ENCODE peak calls at places on chromosomes 6 and 20, in ten cellular contexts. One of them, this sample, is unnamed.
A peak's percentile ranks its signal among the peaks of the same experiment; 100 is the strongest.

GRCh38 chr20:54047741-54048140 is 22.7 kb downstream of the BCAS1 start:
- DNase-seq in stimulated activated CD4-positive, alpha-beta T cell treated with anti-CD3 and anti-CD28 coated beads, Interleukin-12 subunit alpha, Interleukin-12 subunit beta, amount 100 ng/mL, for 4 hours: no peak
- DNase-seq in HT1080: no peak
- DNase-seq in tibial artery: no peak
- DNase-seq in Calu3: no peak
- DNase-seq in left colon: no peak
- DNase-seq in fibroblast of villous mesenchyme: no peak
- DNase-seq in epithelial cell of esophagus: no peak
- DNase-seq in adrenal gland: no peak
- DNase-seq in breast epithelium: no peak
- DNase-seq in this sample: no peak

GRCh38 chr6:109076421-109076820 is 18.2 kb downstream of the SESN1 start:
- DNase-seq in Calu3: no peak
- DNase-seq in left colon: no peak
- DNase-seq in stimulated activated CD4-positive, alpha-beta T cell treated with anti-CD3 and anti-CD28 coated beads, Interleukin-12 subunit alpha, Interleukin-12 subunit beta, amount 100 ng/mL, for 4 hours: no peak
- DNase-seq in fibroblast of villous mesenchyme: no peak
- DNase-seq in tibial artery: no peak
- DNase-seq in HT1080: no peak
- DNase-seq in breast epithelium: no peak
- DNase-seq in epithelial cell of esophagus: peak; percentile 19
- DNase-seq in adrenal gland: no peak
- DNase-seq in this sample: no peak

GRCh38 chr6:37724530-37725220 is 27.0 kb upstream of the MDGA1 start:
- DNase-seq in epithelial cell of esophagus: no peak
- DNase-seq in tibial artery: no peak
- DNase-seq in fibroblast of villous mesenchyme: no peak
- DNase-seq in HT1080: no peak
- DNase-seq in breast epithelium: no peak
- DNase-seq in left colon: no peak
- DNase-seq in stimulated activated CD4-positive, alpha-beta T cell treated with anti-CD3 and anti-CD28 coated beads, Interleukin-12 subunit alpha, Interleukin-12 subunit beta, amount 100 ng/mL, for 4 hours: no peak
- DNase-seq in adrenal gland: no peak
- DNase-seq in Calu3: no peak
- DNase-seq in this sample: no peak

GRCh38 chr6:132161283-132161682 is 210.1 kb upstream of the CCN2 start:
- DNase-seq in stimulated activated CD4-positive, alpha-beta T cell treated with anti-CD3 and anti-CD28 coated beads, Interleukin-12 subunit alpha, Interleukin-12 subunit beta, amount 100 ng/mL, for 4 hours: no peak
- DNase-seq in epithelial cell of esophagus: peak; percentile 58
- DNase-seq in left colon: no peak
- DNase-seq in fibroblast of villous mesenchyme: peak; percentile 62
- DNase-seq in Calu3: peak; percentile 49
- DNase-seq in tibial artery: no peak
- DNase-seq in adrenal gland: no peak
- DNase-seq in breast epithelium: no peak
- DNase-seq in HT1080: peak; percentile 64
- DNase-seq in this sample: peak; percentile 8

GRCh38 chr6:45044086-45044485 is 284.0 kb upstream of the RUNX2 start:
- DNase-seq in stimulated activated CD4-positive, alpha-beta T cell treated with anti-CD3 and anti-CD28 coated beads, Interleukin-12 subunit alpha, Interleukin-12 subunit beta, amount 100 ng/mL, for 4 hours: no peak
- DNase-seq in tibial artery: no peak
- DNase-seq in left colon: no peak
- DNase-seq in epithelial cell of esophagus: no peak
- DNase-seq in adrenal gland: no peak
- DNase-seq in Calu3: peak; percentile 39
- DNase-seq in HT1080: no peak
- DNase-seq in breast epithelium: no peak
- DNase-seq in fibroblast of villous mesenchyme: no peak
- DNase-seq in this sample: no peak

GRCh38 chr20:60054716-60055371 is 96.6 kb downstream of the CDH26 start:
- DNase-seq in tibial artery: no peak
- DNase-seq in epithelial cell of esophagus: no peak
- DNase-seq in left colon: no peak
- DNase-seq in fibroblast of villous mesenchyme: no peak
- DNase-seq in breast epithelium: no peak
- DNase-seq in HT1080: no peak
- DNase-seq in Calu3: no peak
- DNase-seq in stimulated activated CD4-positive, alpha-beta T cell treated with anti-CD3 and anti-CD28 coated beads, Interleukin-12 subunit alpha, Interleukin-12 subunit beta, amount 100 ng/mL, for 4 hours: no peak
- DNase-seq in adrenal gland: no peak
- DNase-seq in this sample: no peak

GRCh38 chr6:113634352-113635163 is 222.6 kb upstream of the MARCKS start:
- DNase-seq in left colon: no peak
- DNase-seq in epithelial cell of esophagus: peak; percentile 69
- DNase-seq in HT1080: peak; percentile 24
- DNase-seq in fibroblast of villous mesenchyme: peak; percentile 75
- DNase-seq in stimulated activated CD4-positive, alpha-beta T cell treated with anti-CD3 and anti-CD28 coated beads, Interleukin-12 subunit alpha, Interleukin-12 subunit beta, amount 100 ng/mL, for 4 hours: no peak
- DNase-seq in breast epithelium: no peak
- DNase-seq in tibial artery: no peak
- DNase-seq in Calu3: no peak
- DNase-seq in adrenal gland: no peak
- DNase-seq in this sample: no peak

GRCh38 chr20:34938466-34939163 is 17.0 kb downstream of the GSS start:
- DNase-seq in breast epithelium: no peak
- DNase-seq in fibroblast of villous mesenchyme: no peak
- DNase-seq in epithelial cell of esophagus: no peak
- DNase-seq in stimulated activated CD4-positive, alpha-beta T cell treated with anti-CD3 and anti-CD28 coated beads, Interleukin-12 subunit alpha, Interleukin-12 subunit beta, amount 100 ng/mL, for 4 hours: no peak
- DNase-seq in HT1080: no peak
- DNase-seq in left colon: peak; percentile 91
- DNase-seq in adrenal gland: peak; percentile 45
- DNase-seq in tibial artery: peak; percentile 62
- DNase-seq in Calu3: no peak
- DNase-seq in this sample: no peak

GRCh38 chr6:36823421-36824096 is 15.7 kb downstream of the CPNE5 start:
- DNase-seq in stimulated activated CD4-positive, alpha-beta T cell treated with anti-CD3 and anti-CD28 coated beads, Interleukin-12 subunit alpha, Interleukin-12 subunit beta, amount 100 ng/mL, for 4 hours: no peak
- DNase-seq in Calu3: no peak
- DNase-seq in epithelial cell of esophagus: no peak
- DNase-seq in breast epithelium: no peak
- DNase-seq in left colon: no peak
- DNase-seq in fibroblast of villous mesenchyme: no peak
- DNase-seq in tibial artery: no peak
- DNase-seq in adrenal gland: no peak
- DNase-seq in HT1080: no peak
- DNase-seq in this sample: no peak

GRCh38 chr6:139820191-139820590 is 445.7 kb upstream of the CITED2 start:
- DNase-seq in adrenal gland: peak; percentile 9
- DNase-seq in Calu3: no peak
- DNase-seq in tibial artery: no peak
- DNase-seq in left colon: no peak
- DNase-seq in HT1080: peak; percentile 59
- DNase-seq in fibroblast of villous mesenchyme: peak; percentile 80
- DNase-seq in breast epithelium: no peak
- DNase-seq in epithelial cell of esophagus: peak; percentile 9
- DNase-seq in stimulated activated CD4-positive, alpha-beta T cell treated with anti-CD3 and anti-CD28 coated beads, Interleukin-12 subunit alpha, Interleukin-12 subunit beta, amount 100 ng/mL, for 4 hours: no peak
- DNase-seq in this sample: peak; percentile 48

GRCh38 chr6:167122041-167122826 is 662 bp upstream of the CCR6 start:
- DNase-seq in left colon: no peak
- DNase-seq in stimulated activated CD4-positive, alpha-beta T cell treated with anti-CD3 and anti-CD28 coated beads, Interleukin-12 subunit alpha, Interleukin-12 subunit beta, amount 100 ng/mL, for 4 hours: no peak
- DNase-seq in breast epithelium: no peak
- DNase-seq in Calu3: no peak
- DNase-seq in epithelial cell of esophagus: no peak
- DNase-seq in HT1080: no peak
- DNase-seq in adrenal gland: no peak
- DNase-seq in fibroblast of villous mesenchyme: no peak
- DNase-seq in tibial artery: no peak
- DNase-seq in this sample: no peak

GRCh38 chr6:118509009-118509617 is 39.0 kb upstream of the PLN start:
- DNase-seq in left colon: no peak
- DNase-seq in Calu3: peak; percentile 34
- DNase-seq in fibroblast of villous mesenchyme: peak; percentile 41
- DNase-seq in adrenal gland: peak; percentile 49
- DNase-seq in stimulated activated CD4-positive, alpha-beta T cell treated with anti-CD3 and anti-CD28 coated beads, Interleukin-12 subunit alpha, Interleukin-12 subunit beta, amount 100 ng/mL, for 4 hours: no peak
- DNase-seq in epithelial cell of esophagus: peak; percentile 47
- DNase-seq in breast epithelium: no peak
- DNase-seq in tibial artery: no peak
- DNase-seq in HT1080: peak; percentile 20
- DNase-seq in this sample: peak; percentile 9

GRCh38 chr20:63064310-63064709 is 57.5 kb upstream of the BHLHE23 start:
- DNase-seq in epithelial cell of esophagus: no peak
- DNase-seq in HT1080: no peak
- DNase-seq in stimulated activated CD4-positive, alpha-beta T cell treated with anti-CD3 and anti-CD28 coated beads, Interleukin-12 subunit alpha, Interleukin-12 subunit beta, amount 100 ng/mL, for 4 hours: no peak
- DNase-seq in breast epithelium: peak; percentile 45
- DNase-seq in tibial artery: no peak
- DNase-seq in Calu3: peak; percentile 40
- DNase-seq in fibroblast of villous mesenchyme: no peak
- DNase-seq in adrenal gland: no peak
- DNase-seq in left colon: peak; percentile 25
- DNase-seq in this sample: no peak

GRCh38 chr6:10535198-10535597 is 14.0 kb downstream of the GCNT2 start:
- DNase-seq in epithelial cell of esophagus: no peak
- DNase-seq in breast epithelium: no peak
- DNase-seq in stimulated activated CD4-positive, alpha-beta T cell treated with anti-CD3 and anti-CD28 coated beads, Interleukin-12 subunit alpha, Interleukin-12 subunit beta, amount 100 ng/mL, for 4 hours: no peak
- DNase-seq in adrenal gland: no peak
- DNase-seq in Calu3: no peak
- DNase-seq in tibial artery: no peak
- DNase-seq in left colon: no peak
- DNase-seq in fibroblast of villous mesenchyme: no peak
- DNase-seq in HT1080: no peak
- DNase-seq in this sample: no peak

GRCh38 chr6:148972481-148972880 is 225.7 kb downstream of the UST start:
- DNase-seq in fibroblast of villous mesenchyme: no peak
- DNase-seq in HT1080: no peak
- DNase-seq in Calu3: peak; percentile 48
- DNase-seq in stimulated activated CD4-positive, alpha-beta T cell treated with anti-CD3 and anti-CD28 coated beads, Interleukin-12 subunit alpha, Interleukin-12 subunit beta, amount 100 ng/mL, for 4 hours: peak; percentile 28
- DNase-seq in adrenal gland: peak; percentile 68
- DNase-seq in left colon: peak; percentile 73
- DNase-seq in epithelial cell of esophagus: peak; percentile 87
- DNase-seq in breast epithelium: peak; percentile 56
- DNase-seq in tibial artery: no peak
- DNase-seq in this sample: no peak

GRCh38 chr6:149925253-149925973 is 2.5 kb upstream of the RAET1G start:
- DNase-seq in breast epithelium: no peak
- DNase-seq in adrenal gland: peak; percentile 29
- DNase-seq in epithelial cell of esophagus: no peak
- DNase-seq in Calu3: no peak
- DNase-seq in stimulated activated CD4-positive, alpha-beta T cell treated with anti-CD3 and anti-CD28 coated beads, Interleukin-12 subunit alpha, Interleukin-12 subunit beta, amount 100 ng/mL, for 4 hours: no peak
- DNase-seq in tibial artery: no peak
- DNase-seq in fibroblast of villous mesenchyme: peak; percentile 26
- DNase-seq in left colon: peak; percentile 49
- DNase-seq in HT1080: no peak
- DNase-seq in this sample: no peak

GRCh38 chr6:105879902-105880547 is 206.1 kb upstream of the PRDM1 start:
- DNase-seq in adrenal gland: peak; percentile 59
- DNase-seq in fibroblast of villous mesenchyme: no peak
- DNase-seq in breast epithelium: no peak
- DNase-seq in tibial artery: peak; percentile 46
- DNase-seq in left colon: peak; percentile 39
- DNase-seq in epithelial cell of esophagus: no peak
- DNase-seq in Calu3: no peak
- DNase-seq in stimulated activated CD4-positive, alpha-beta T cell treated with anti-CD3 and anti-CD28 coated beads, Interleukin-12 subunit alpha, Interleukin-12 subunit beta, amount 100 ng/mL, for 4 hours: peak; percentile 41
- DNase-seq in HT1080: no peak
- DNase-seq in this sample: no peak

GRCh38 chr6:44859901-44860410 is 468.2 kb upstream of the RUNX2 start:
- DNase-seq in Calu3: no peak
- DNase-seq in fibroblast of villous mesenchyme: peak; percentile 74
- DNase-seq in epithelial cell of esophagus: no peak
- DNase-seq in breast epithelium: no peak
- DNase-seq in tibial artery: no peak
- DNase-seq in HT1080: no peak
- DNase-seq in stimulated activated CD4-positive, alpha-beta T cell treated with anti-CD3 and anti-CD28 coated beads, Interleukin-12 subunit alpha, Interleukin-12 subunit beta, amount 100 ng/mL, for 4 hours: no peak
- DNase-seq in left colon: no peak
- DNase-seq in adrenal gland: no peak
- DNase-seq in this sample: no peak

GRCh38 chr6:5146396-5146795 is 61.3 kb downstream of the PPP1R3G start:
- DNase-seq in adrenal gland: no peak
- DNase-seq in Calu3: no peak
- DNase-seq in left colon: no peak
- DNase-seq in epithelial cell of esophagus: no peak
- DNase-seq in tibial artery: no peak
- DNase-seq in HT1080: no peak
- DNase-seq in stimulated activated CD4-positive, alpha-beta T cell treated with anti-CD3 and anti-CD28 coated beads, Interleukin-12 subunit alpha, Interleukin-12 subunit beta, amount 100 ng/mL, for 4 hours: no peak
- DNase-seq in breast epithelium: no peak
- DNase-seq in fibroblast of villous mesenchyme: no peak
- DNase-seq in this sample: no peak

GRCh38 chr20:57387945-57388351 is 3.2 kb upstream of the RBM38 start:
- DNase-seq in HT1080: no peak
- DNase-seq in breast epithelium: no peak
- DNase-seq in adrenal gland: no peak
- DNase-seq in fibroblast of villous mesenchyme: no peak
- DNase-seq in epithelial cell of esophagus: no peak
- DNase-seq in tibial artery: peak; percentile 16
- DNase-seq in Calu3: no peak
- DNase-seq in left colon: peak; percentile 24
- DNase-seq in stimulated activated CD4-positive, alpha-beta T cell treated with anti-CD3 and anti-CD28 coated beads, Interleukin-12 subunit alpha, Interleukin-12 subunit beta, amount 100 ng/mL, for 4 hours: no peak
- DNase-seq in this sample: no peak

GRCh38 chr6:56637640-56638039 is 5.0 kb downstream of the DST start:
- DNase-seq in left colon: no peak
- DNase-seq in fibroblast of villous mesenchyme: peak; percentile 81
- DNase-seq in HT1080: peak; percentile 58
- DNase-seq in adrenal gland: no peak
- DNase-seq in stimulated activated CD4-positive, alpha-beta T cell treated with anti-CD3 and anti-CD28 coated beads, Interleukin-12 subunit alpha, Interleukin-12 subunit beta, amount 100 ng/mL, for 4 hours: no peak
- DNase-seq in breast epithelium: no peak
- DNase-seq in Calu3: no peak
- DNase-seq in epithelial cell of esophagus: peak; percentile 74
- DNase-seq in tibial artery: no peak
- DNase-seq in this sample: peak; percentile 59

GRCh38 chr6:11598687-11599086 is 61.1 kb downstream of the TMEM170B start:
- DNase-seq in left colon: no peak
- DNase-seq in breast epithelium: no peak
- DNase-seq in epithelial cell of esophagus: no peak
- DNase-seq in stimulated activated CD4-positive, alpha-beta T cell treated with anti-CD3 and anti-CD28 coated beads, Interleukin-12 subunit alpha, Interleukin-12 subunit beta, amount 100 ng/mL, for 4 hours: no peak
- DNase-seq in Calu3: no peak
- DNase-seq in HT1080: no peak
- DNase-seq in adrenal gland: no peak
- DNase-seq in fibroblast of villous mesenchyme: no peak
- DNase-seq in tibial artery: no peak
- DNase-seq in this sample: no peak

GRCh38 chr6:44478591-44479254 is 91.2 kb downstream of the CDC5L start:
- DNase-seq in adrenal gland: no peak
- DNase-seq in Calu3: no peak
- DNase-seq in fibroblast of villous mesenchyme: no peak
- DNase-seq in breast epithelium: no peak
- DNase-seq in tibial artery: no peak
- DNase-seq in left colon: no peak
- DNase-seq in epithelial cell of esophagus: no peak
- DNase-seq in HT1080: no peak
- DNase-seq in stimulated activated CD4-positive, alpha-beta T cell treated with anti-CD3 and anti-CD28 coated beads, Interleukin-12 subunit alpha, Interleukin-12 subunit beta, amount 100 ng/mL, for 4 hours: no peak
- DNase-seq in this sample: no peak

GRCh38 chr6:66735106-66735890 is 1028.3 kb upstream of the EYS start:
- DNase-seq in left colon: no peak
- DNase-seq in HT1080: peak; percentile 57
- DNase-seq in Calu3: no peak
- DNase-seq in stimulated activated CD4-positive, alpha-beta T cell treated with anti-CD3 and anti-CD28 coated beads, Interleukin-12 subunit alpha, Interleukin-12 subunit beta, amount 100 ng/mL, for 4 hours: no peak
- DNase-seq in tibial artery: no peak
- DNase-seq in fibroblast of villous mesenchyme: peak; percentile 22
- DNase-seq in breast epithelium: no peak
- DNase-seq in adrenal gland: no peak
- DNase-seq in epithelial cell of esophagus: no peak
- DNase-seq in this sample: peak; percentile 17

GRCh38 chr6:142943746-142944125 is 1.2 kb downstream of the HIVEP2 start:
- DNase-seq in fibroblast of villous mesenchyme: peak; percentile 65
- DNase-seq in HT1080: peak; percentile 41
- DNase-seq in tibial artery: peak; percentile 21
- DNase-seq in epithelial cell of esophagus: peak; percentile 47
- DNase-seq in left colon: no peak
- DNase-seq in stimulated activated CD4-positive, alpha-beta T cell treated with anti-CD3 and anti-CD28 coated beads, Interleukin-12 subunit alpha, Interleukin-12 subunit beta, amount 100 ng/mL, for 4 hours: peak; percentile 32
- DNase-seq in breast epithelium: no peak
- DNase-seq in adrenal gland: no peak
- DNase-seq in Calu3: peak; percentile 2
- DNase-seq in this sample: no peak

GRCh38 chr6:551405-551804 is 105.5 kb downstream of the HUS1B start:
- DNase-seq in Calu3: no peak
- DNase-seq in HT1080: peak; percentile 37
- DNase-seq in fibroblast of villous mesenchyme: peak; percentile 45
- DNase-seq in breast epithelium: no peak
- DNase-seq in adrenal gland: no peak
- DNase-seq in epithelial cell of esophagus: peak; percentile 93
- DNase-seq in tibial artery: no peak
- DNase-seq in stimulated activated CD4-positive, alpha-beta T cell treated with anti-CD3 and anti-CD28 coated beads, Interleukin-12 subunit alpha, Interleukin-12 subunit beta, amount 100 ng/mL, for 4 hours: peak; percentile 29
- DNase-seq in left colon: no peak
- DNase-seq in this sample: peak; percentile 72

GRCh38 chr6:11393713-11394627 is 143.6 kb upstream of the TMEM170B start:
- DNase-seq in epithelial cell of esophagus: no peak
- DNase-seq in adrenal gland: no peak
- DNase-seq in Calu3: no peak
- DNase-seq in stimulated activated CD4-positive, alpha-beta T cell treated with anti-CD3 and anti-CD28 coated beads, Interleukin-12 subunit alpha, Interleukin-12 subunit beta, amount 100 ng/mL, for 4 hours: no peak
- DNase-seq in left colon: no peak
- DNase-seq in breast epithelium: no peak
- DNase-seq in HT1080: peak; percentile 54
- DNase-seq in tibial artery: no peak
- DNase-seq in fibroblast of villous mesenchyme: no peak
- DNase-seq in this sample: peak; percentile 37

GRCh38 chr20:14723614-14724013 is 386.2 kb upstream of the FLRT3 start:
- DNase-seq in Calu3: no peak
- DNase-seq in left colon: no peak
- DNase-seq in adrenal gland: no peak
- DNase-seq in epithelial cell of esophagus: no peak
- DNase-seq in stimulated activated CD4-positive, alpha-beta T cell treated with anti-CD3 and anti-CD28 coated beads, Interleukin-12 subunit alpha, Interleukin-12 subunit beta, amount 100 ng/mL, for 4 hours: no peak
- DNase-seq in HT1080: no peak
- DNase-seq in tibial artery: no peak
- DNase-seq in fibroblast of villous mesenchyme: no peak
- DNase-seq in breast epithelium: no peak
- DNase-seq in this sample: no peak